ENCODE peak calls at places on chromosomes 3 and 15, in seven cellular contexts. T, N, B, I, Z, V and O are unnamed samples.

GRCh38 chr15:84387086-84387485 is 151.5 kb downstream of the GOLGA6L4 start:
- DNase-seq in V (no peak), N (no peak), I (peak), Z (no peak), T (no peak), B (no peak), O (no peak)

GRCh38 chr15:39629376-39629775 is 48.5 kb downstream of the THBS1 start:
- DNase-seq in V (peak), B (no peak), I (peak), Z (peak), N (peak), T (no peak), O (peak)

GRCh38 chr15:100686725-100687488 is 84.5 kb downstream of the ASB7 start:
- DNase-seq in B (peak), T (no peak), Z (no peak), V (no peak), N (no peak), I (no peak), O (no peak)

GRCh38 chr3:81041331-81041730 is 720.1 kb downstream of the GBE1 start:
- DNase-seq in V (no peak), Z (no peak), T (no peak), B (no peak), N (no peak), I (no peak), O (no peak)

GRCh38 chr3:171949559-171949958 is 89.8 kb upstream of the FNDC3B start:
- DNase-seq in N (no peak), T (no peak), I (no peak), Z (no peak), V (no peak), B (no peak), O (no peak)

GRCh38 chr3:65867463-65868210 is 171.1 kb downstream of the MAGI1 start:
- DNase-seq in Z (no peak), V (no peak), I (no peak), T (no peak), N (no peak), B (no peak), O (no peak)

GRCh38 chr15:31230630-31231485 is 95.8 kb upstream of the KLF13 start:
- DNase-seq in I (no peak), Z (no peak), V (no peak), B (no peak), T (no peak), N (no peak), O (no peak)

GRCh38 chr3:49238274-49239127 is 38.5 kb downstream of the C3orf62 start:
- DNase-seq in B (peak), T (no peak), Z (no peak), I (no peak), V (no peak), N (no peak), O (peak)

GRCh38 chr15:81400640-81401236 is 26.7 kb upstream of the TMC3 start:
- DNase-seq in T (peak), V (no peak), B (peak), I (no peak), Z (peak), N (no peak), O (peak)

GRCh38 chr3:167493240-167493639 is 19.4 kb upstream of the SERPINI2 start:
- DNase-seq in V (no peak), I (no peak), Z (no peak), T (no peak), N (no peak), B (no peak), O (no peak)

GRCh38 chr3:56923546-56924224 is 121.9 kb upstream of the ARHGEF3 start:
- DNase-seq in V (no peak), I (no peak), N (peak), T (no peak), B (peak), Z (peak), O (peak)